ENCODE peak calls at places on chromosomes 13 and 19, in four cellular contexts. L is H54, A is ovary, Q is GM23248. F is an unnamed sample.

GRCh38 chr13:79492313-79492798 is 11.4 kb downstream of the NDFIP2 start:
- DNase-seq in A (no peak), Q (peak; percentile 75), L (no peak), F (peak; percentile 41)

GRCh38 chr19:19263886-19264487 is 9.1 kb downstream of the TM6SF2 start:
- DNase-seq in Q (no peak), L (no peak), A (no peak), F (no peak)

GRCh38 chr13:99314640-99315176 is 7.5 kb upstream of the GPR183 start:
- DNase-seq in Q (peak; percentile 40), A (no peak), L (no peak), F (no peak)

GRCh38 chr19:723247-723646 is 14.5 kb downstream of the PALM start:
- DNase-seq in A (no peak), L (no peak), Q (no peak), F (no peak)

GRCh38 chr19:3039641-3040077 is 10.6 kb upstream of the TLE2 start:
- DNase-seq in Q (no peak), A (peak; percentile 27), L (no peak), F (no peak)

GRCh38 chr19:29940971-29941585 is 961 bp upstream of the URI1 start:
- DNase-seq in Q (no peak), L (no peak), A (no peak), F (no peak)

GRCh38 chr13:27953671-27954405 is 15.3 kb downstream of the CDX2 start:
- DNase-seq in Q (peak; percentile 87), L (peak; percentile 25), A (peak; percentile 69), F (peak; percentile 86)

GRCh38 chr13:95484052-95484451 is 68.5 kb upstream of the CLDN10 start:
- DNase-seq in A (no peak), Q (no peak), L (no peak), F (no peak)

GRCh38 chr13:23705578-23705977 is 135.4 kb downstream of the TNFRSF19 start:
- DNase-seq in A (no peak), L (no peak), Q (peak; percentile 40), F (peak; percentile 59)

GRCh38 chr13:111344471-111345191 is 24.2 kb downstream of the TEX29 start:
- DNase-seq in L (peak; percentile 51), Q (peak; percentile 56), A (no peak), F (peak; percentile 78)

GRCh38 chr13:80945328-80945727 is 604.4 kb upstream of the SPRY2 start:
- DNase-seq in L (no peak), Q (no peak), A (no peak), F (no peak)

GRCh38 chr19:19672816-19673215 is 4.2 kb downstream of the ZNF101 start:
- DNase-seq in Q (no peak), L (no peak), A (no peak), F (no peak)

GRCh38 chr19:47885067-47885463 is 1.1 kb downstream of the SULT2A1 start:
- DNase-seq in L (no peak), A (no peak), Q (no peak), F (no peak)

GRCh38 chr13:107301724-107302374 is 733.9 kb upstream of the ARGLU1 start:
- DNase-seq in Q (peak; percentile 29), L (no peak), A (no peak), F (peak; percentile 28)

GRCh38 chr13:59906413-59907027 is 257.2 kb downstream of the DIAPH3 start:
- DNase-seq in Q (peak; percentile 67), A (no peak), L (no peak), F (peak; percentile 71)

GRCh38 chr13:43792456-43792855 is 5.7 kb upstream of the ENOX1 start:
- DNase-seq in A (no peak), Q (peak; percentile 12), L (no peak), F (peak; percentile 24)

GRCh38 chr19:19109601-19110000 is 28.7 kb downstream of the TMEM161A start:
- DNase-seq in Q (peak; percentile 21), L (no peak), A (no peak), F (peak; percentile 42)

GRCh38 chr13:51823351-51823750 is 19.4 kb upstream of the DHRS12 start:
- DNase-seq in L (no peak), Q (no peak), A (no peak), F (no peak)